ENCODE peak calls at places on chromosomes 16 and 17, in ten cellular contexts. Q, O, Y, M, S, B, V, U, W and F are unnamed samples.
A peak's percentile ranks its signal among the peaks of the same experiment; 100 is the strongest.

GRCh38 chr16:53598513-53599266 is 95.7 kb upstream of the AKTIP start:
- DNase-seq in Q (no peak), O (peak; percentile 13), Y (no peak), M (no peak), S (no peak), B (no peak), V (no peak), U (no peak), W (no peak), F (no peak)

GRCh38 chr17:76121932-76122383 is 18.4 kb upstream of the EXOC7 start:
- DNase-seq in Q (no peak), O (no peak), Y (no peak), M (peak; percentile 86), S (no peak), B (no peak), V (peak; percentile 74), U (no peak), W (no peak), F (no peak)

GRCh38 chr16:83835972-83836566 is 28.3 kb downstream of the HSBP1 start:
- DNase-seq in Q (no peak), O (peak; percentile 79), Y (no peak), M (no peak), S (no peak), B (no peak), V (no peak), U (no peak), W (peak; percentile 66), F (peak; percentile 72)

GRCh38 chr16:75942901-75943300 is 216.6 kb upstream of the CPHXL start:
- DNase-seq in Q (no peak), O (no peak), Y (no peak), M (no peak), S (no peak), B (no peak), V (no peak), U (no peak), W (no peak), F (no peak)

GRCh38 chr17:68431661-68432071 is 25.6 kb downstream of the WIPI1 start:
- DNase-seq in Q (no peak), O (no peak), Y (no peak), M (no peak), S (peak; percentile 62), B (no peak), V (no peak), U (no peak), W (no peak), F (peak; percentile 35)

GRCh38 chr16:66886346-66886745 is 6.0 kb downstream of the PDP2 start:
- DNase-seq in Q (no peak), O (no peak), Y (no peak), M (no peak), S (no peak), B (no peak), V (no peak), U (no peak), W (no peak), F (no peak)

GRCh38 chr16:83744521-83744981 is 63.2 kb upstream of the HSBP1 start:
- DNase-seq in Q (no peak), O (peak; percentile 38), Y (no peak), M (no peak), S (no peak), B (peak; percentile 7), V (no peak), U (no peak), W (no peak), F (peak; percentile 16)

GRCh38 chr17:57080708-57081107 is 4.3 kb upstream of the AKAP1 start:
- DNase-seq in Q (no peak), O (no peak), Y (no peak), M (no peak), S (no peak), B (no peak), V (no peak), U (no peak), W (no peak), F (no peak)

GRCh38 chr16:72654535-72654934 is 393.4 kb downstream of the ZFHX3 start:
- DNase-seq in Q (no peak), O (no peak), Y (no peak), M (no peak), S (no peak), B (no peak), V (no peak), U (no peak), W (no peak), F (no peak)

GRCh38 chr17:54903375-54903774 is 2.7 kb downstream of the TOM1L1 start:
- DNase-seq in Q (peak; percentile 19), O (no peak), Y (no peak), M (peak; percentile 75), S (no peak), B (peak; percentile 47), V (no peak), U (no peak), W (no peak), F (no peak)

GRCh38 chr16:67562526-67562917 is at the start of gene CTCF:
- DNase-seq in Q (peak; percentile 87), O (peak; percentile 47), Y (no peak), M (peak; percentile 94), S (peak; percentile 85), B (peak; percentile 88), V (peak; percentile 93), U (no peak), W (peak; percentile 72), F (no peak)

GRCh38 chr16:1077877-1078578 is 5.5 kb downstream of the SSTR5 start:
- DNase-seq in Q (no peak), O (no peak), Y (no peak), M (no peak), S (no peak), B (no peak), V (no peak), U (no peak), W (no peak), F (no peak)

GRCh38 chr16:24124291-24124690 is 131.8 kb upstream of the CACNG3 start:
- DNase-seq in Q (no peak), O (no peak), Y (no peak), M (no peak), S (no peak), B (no peak), V (no peak), U (no peak), W (no peak), F (no peak)

GRCh38 chr17:82065193-82065637 is 389 bp downstream of the DUS1L start:
- DNase-seq in Q (no peak), O (no peak), Y (no peak), M (no peak), S (no peak), B (no peak), V (no peak), U (no peak), W (no peak), F (peak; percentile 26)

GRCh38 chr16:11139624-11140375 is 116.2 kb downstream of the SOCS1 start:
- DNase-seq in Q (no peak), O (no peak), Y (no peak), M (no peak), S (peak; percentile 52), B (no peak), V (no peak), U (no peak), W (no peak), F (no peak)

GRCh38 chr16:84874983-84875382 is 55.2 kb downstream of the CRISPLD2 start:
- DNase-seq in Q (no peak), O (no peak), Y (no peak), M (no peak), S (no peak), B (no peak), V (no peak), U (no peak), W (no peak), F (no peak)

GRCh38 chr17:6539871-6540270 is 16.5 kb downstream of the PITPNM3 start:
- DNase-seq in Q (no peak), O (no peak), Y (no peak), M (peak; percentile 23), S (no peak), B (no peak), V (no peak), U (no peak), W (no peak), F (no peak)

GRCh38 chr17:3860939-3861338 is 14.9 kb upstream of the NCBP3 start:
- DNase-seq in Q (no peak), O (no peak), Y (no peak), M (no peak), S (no peak), B (no peak), V (no peak), U (no peak), W (no peak), F (no peak)

GRCh38 chr17:42846594-42847280 is 2.4 kb downstream of the AOC2 start:
- DNase-seq in Q (no peak), O (no peak), Y (no peak), M (no peak), S (no peak), B (no peak), V (no peak), U (no peak), W (no peak), F (no peak)

GRCh38 chr16:51290410-51290809 is 139.3 kb upstream of the SALL1 start:
- DNase-seq in Q (no peak), O (no peak), Y (no peak), M (no peak), S (no peak), B (no peak), V (no peak), U (peak; percentile 13), W (no peak), F (no peak)

GRCh38 chr16:88639231-88640038 is 1.1 kb downstream of the IL17C start:
- DNase-seq in Q (no peak), O (no peak), Y (no peak), M (no peak), S (no peak), B (peak; percentile 84), V (no peak), U (no peak), W (no peak), F (no peak)

GRCh38 chr17:50323060-50323459 is 22.9 kb upstream of the XYLT2 start:
- DNase-seq in Q (no peak), O (no peak), Y (no peak), M (no peak), S (no peak), B (no peak), V (no peak), U (no peak), W (no peak), F (no peak)

GRCh38 chr17:67359960-67360817 is 6.2 kb downstream of the PSMD12 start:
- DNase-seq in Q (no peak), O (no peak), Y (no peak), M (no peak), S (peak; percentile 65), B (peak; percentile 17), V (no peak), U (no peak), W (no peak), F (peak; percentile 33)

GRCh38 chr16:84482001-84482891 is 22.2 kb downstream of the MEAK7 start:
- DNase-seq in Q (no peak), O (no peak), Y (no peak), M (peak; percentile 63), S (no peak), B (no peak), V (no peak), U (no peak), W (no peak), F (no peak)

GRCh38 chr16:84082835-84083569 is 33.7 kb downstream of the MBTPS1 start:
- DNase-seq in Q (no peak), O (no peak), Y (no peak), M (no peak), S (no peak), B (no peak), V (no peak), U (no peak), W (no peak), F (no peak)

GRCh38 chr16:72974142-72974769 is 73.7 kb downstream of the ZFHX3 start:
- DNase-seq in Q (no peak), O (no peak), Y (no peak), M (no peak), S (no peak), B (no peak), V (no peak), U (no peak), W (no peak), F (no peak)

GRCh38 chr17:7336240-7337175 is at the start of gene ACAP1:
- DNase-seq in Q (no peak), O (no peak), Y (no peak), M (no peak), S (peak; percentile 91), B (no peak), V (no peak), U (no peak), W (no peak), F (no peak)

GRCh38 chr16:22941970-22942501 is 128.1 kb downstream of the HS3ST2 start:
- DNase-seq in Q (no peak), O (no peak), Y (no peak), M (no peak), S (no peak), B (no peak), V (no peak), U (no peak), W (no peak), F (no peak)